ENCODE peak calls at places on chromosome 11, in five cellular contexts. One of them, this sample, is unnamed.

GRCh38 chr11:109708184-109708583 is 286.2 kb downstream of the C11orf87 start:
- DNase-seq in tibial artery: no peak
- DNase-seq in AG09309: no peak
- DNase-seq in lower lobe of right lung: no peak
- DNase-seq in cardiac fibroblast: no peak
- DNase-seq in this sample: no peak

GRCh38 chr11:61587951-61588695 is 7.2 kb upstream of the SYT7 start:
- DNase-seq in lower lobe of right lung: peak
- DNase-seq in tibial artery: no peak
- DNase-seq in cardiac fibroblast: no peak
- DNase-seq in AG09309: no peak
- DNase-seq in this sample: no peak

GRCh38 chr11:11843233-11843632 is 1.5 kb downstream of the USP47 start:
- DNase-seq in tibial artery: no peak
- DNase-seq in lower lobe of right lung: no peak
- DNase-seq in cardiac fibroblast: peak
- DNase-seq in AG09309: peak
- DNase-seq in this sample: peak

GRCh38 chr11:22681281-22681812 is 14.9 kb downstream of the GAS2 start:
- DNase-seq in lower lobe of right lung: no peak
- DNase-seq in tibial artery: no peak
- DNase-seq in AG09309: no peak
- DNase-seq in cardiac fibroblast: no peak
- DNase-seq in this sample: no peak

GRCh38 chr11:85748455-85748891 is 62.5 kb downstream of the SYTL2 start:
- DNase-seq in lower lobe of right lung: no peak
- DNase-seq in tibial artery: no peak
- DNase-seq in AG09309: peak
- DNase-seq in cardiac fibroblast: no peak
- DNase-seq in this sample: no peak

GRCh38 chr11:43644626-43645299 is 35.8 kb upstream of the HSD17B12 start:
- DNase-seq in AG09309: no peak
- DNase-seq in lower lobe of right lung: no peak
- DNase-seq in tibial artery: no peak
- DNase-seq in cardiac fibroblast: peak
- DNase-seq in this sample: peak

GRCh38 chr11:57131080-57131790 is 50.5 kb upstream of the LRRC55 start:
- DNase-seq in cardiac fibroblast: peak
- DNase-seq in AG09309: no peak
- DNase-seq in tibial artery: no peak
- DNase-seq in lower lobe of right lung: no peak
- DNase-seq in this sample: peak

GRCh38 chr11:35347173-35347878 is 72.0 kb downstream of the SLC1A2 start:
- DNase-seq in tibial artery: no peak
- DNase-seq in AG09309: no peak
- DNase-seq in cardiac fibroblast: no peak
- DNase-seq in lower lobe of right lung: no peak
- DNase-seq in this sample: no peak

GRCh38 chr11:45795379-45795778 is 9.6 kb upstream of the SLC35C1 start:
- DNase-seq in tibial artery: peak
- DNase-seq in AG09309: no peak
- DNase-seq in lower lobe of right lung: no peak
- DNase-seq in cardiac fibroblast: no peak
- DNase-seq in this sample: no peak

GRCh38 chr11:114315749-114316368 is 19.7 kb downstream of the NNMT start:
- DNase-seq in tibial artery: no peak
- DNase-seq in AG09309: no peak
- DNase-seq in cardiac fibroblast: peak
- DNase-seq in lower lobe of right lung: peak
- DNase-seq in this sample: peak

GRCh38 chr11:110148775-110149744 is 55.9 kb downstream of the ZC3H12C start:
- DNase-seq in tibial artery: no peak
- DNase-seq in AG09309: peak
- DNase-seq in lower lobe of right lung: no peak
- DNase-seq in cardiac fibroblast: peak
- DNase-seq in this sample: peak

GRCh38 chr11:11538277-11538960 is 83.4 kb downstream of the GALNT18 start:
- DNase-seq in AG09309: no peak
- DNase-seq in cardiac fibroblast: no peak
- DNase-seq in tibial artery: peak
- DNase-seq in lower lobe of right lung: no peak
- DNase-seq in this sample: no peak

GRCh38 chr11:129910360-129910759 is 15.0 kb upstream of the NFRKB start:
- DNase-seq in tibial artery: no peak
- DNase-seq in AG09309: no peak
- DNase-seq in cardiac fibroblast: no peak
- DNase-seq in lower lobe of right lung: no peak
- DNase-seq in this sample: peak

GRCh38 chr11:106471273-106471672 is 393.8 kb downstream of the AASDHPPT start:
- DNase-seq in cardiac fibroblast: peak
- DNase-seq in lower lobe of right lung: no peak
- DNase-seq in AG09309: no peak
- DNase-seq in tibial artery: no peak
- DNase-seq in this sample: peak

GRCh38 chr11:35045219-35045819 is 93.7 kb upstream of the CD44 start:
- DNase-seq in lower lobe of right lung: no peak
- DNase-seq in AG09309: no peak
- DNase-seq in tibial artery: no peak
- DNase-seq in cardiac fibroblast: no peak
- DNase-seq in this sample: no peak

GRCh38 chr11:72373163-72373562 is 61.2 kb downstream of the CLPB start:
- DNase-seq in tibial artery: no peak
- DNase-seq in cardiac fibroblast: no peak
- DNase-seq in AG09309: no peak
- DNase-seq in lower lobe of right lung: peak
- DNase-seq in this sample: no peak

GRCh38 chr11:8748317-8748716 is 65.7 kb downstream of the RPL27A start:
- DNase-seq in AG09309: no peak
- DNase-seq in tibial artery: no peak
- DNase-seq in cardiac fibroblast: no peak
- DNase-seq in lower lobe of right lung: no peak
- DNase-seq in this sample: no peak

GRCh38 chr11:72229336-72229924 is 4.9 kb downstream of the INPPL1 start:
- DNase-seq in lower lobe of right lung: no peak
- DNase-seq in tibial artery: no peak
- DNase-seq in AG09309: no peak
- DNase-seq in cardiac fibroblast: no peak
- DNase-seq in this sample: no peak

GRCh38 chr11:90775573-90776165 is 552.8 kb upstream of the CHORDC1 start:
- DNase-seq in cardiac fibroblast: no peak
- DNase-seq in lower lobe of right lung: no peak
- DNase-seq in tibial artery: no peak
- DNase-seq in AG09309: no peak
- DNase-seq in this sample: no peak

GRCh38 chr11:556857-557256 is 3.7 kb downstream of the LMNTD2 start:
- DNase-seq in cardiac fibroblast: no peak
- DNase-seq in lower lobe of right lung: no peak
- DNase-seq in AG09309: no peak
- DNase-seq in tibial artery: no peak
- DNase-seq in this sample: no peak

GRCh38 chr11:72776844-72777754 is 16.7 kb downstream of the STARD10 start:
- DNase-seq in tibial artery: no peak
- DNase-seq in cardiac fibroblast: no peak
- DNase-seq in AG09309: no peak
- DNase-seq in lower lobe of right lung: peak
- DNase-seq in this sample: no peak

GRCh38 chr11:103608566-103608965 is 427.9 kb upstream of the DDI1 start:
- DNase-seq in AG09309: no peak
- DNase-seq in tibial artery: no peak
- DNase-seq in cardiac fibroblast: peak
- DNase-seq in lower lobe of right lung: no peak
- DNase-seq in this sample: peak

GRCh38 chr11:271316-271715 is 6.9 kb upstream of the NLRP6 start:
- DNase-seq in lower lobe of right lung: no peak
- DNase-seq in tibial artery: no peak
- DNase-seq in AG09309: no peak
- DNase-seq in cardiac fibroblast: no peak
- DNase-seq in this sample: no peak

GRCh38 chr11:35274909-35275807 is 136.2 kb downstream of the CD44 start:
- DNase-seq in cardiac fibroblast: peak
- DNase-seq in AG09309: no peak
- DNase-seq in lower lobe of right lung: peak
- DNase-seq in tibial artery: peak
- DNase-seq in this sample: no peak

GRCh38 chr11:1876361-1877063 is 15.2 kb downstream of the PRR33 start:
- DNase-seq in lower lobe of right lung: peak
- DNase-seq in tibial artery: peak
- DNase-seq in cardiac fibroblast: peak
- DNase-seq in AG09309: no peak
- DNase-seq in this sample: peak

GRCh38 chr11:73650400-73650799 is 4.0 kb downstream of the PLEKHB1 start:
- DNase-seq in AG09309: no peak
- DNase-seq in tibial artery: no peak
- DNase-seq in lower lobe of right lung: no peak
- DNase-seq in cardiac fibroblast: no peak
- DNase-seq in this sample: no peak

GRCh38 chr11:46279393-46280099 is 2.1 kb downstream of the CREB3L1 start:
- DNase-seq in cardiac fibroblast: peak
- DNase-seq in lower lobe of right lung: no peak
- DNase-seq in AG09309: no peak
- DNase-seq in tibial artery: no peak
- DNase-seq in this sample: peak

GRCh38 chr11:68509105-68509504 is 48.6 kb downstream of the PPP6R3 start:
- DNase-seq in AG09309: peak
- DNase-seq in cardiac fibroblast: peak
- DNase-seq in lower lobe of right lung: no peak
- DNase-seq in tibial artery: no peak
- DNase-seq in this sample: no peak

GRCh38 chr11:34134765-34135164 is 29.3 kb downstream of the NAT10 start:
- DNase-seq in lower lobe of right lung: no peak
- DNase-seq in tibial artery: no peak
- DNase-seq in cardiac fibroblast: no peak
- DNase-seq in AG09309: no peak
- DNase-seq in this sample: no peak

GRCh38 chr11:89405629-89406028 is 85.5 kb downstream of the NOX4 start:
- DNase-seq in AG09309: no peak
- DNase-seq in cardiac fibroblast: peak
- DNase-seq in tibial artery: no peak
- DNase-seq in lower lobe of right lung: no peak
- DNase-seq in this sample: peak

GRCh38 chr11:92550411-92550810 is 325.8 kb downstream of the FAT3 start:
- DNase-seq in cardiac fibroblast: no peak
- DNase-seq in lower lobe of right lung: no peak
- DNase-seq in AG09309: no peak
- DNase-seq in tibial artery: no peak
- DNase-seq in this sample: no peak

GRCh38 chr11:26556582-26556981 is 15.5 kb downstream of the MUC15 start:
- DNase-seq in lower lobe of right lung: no peak
- DNase-seq in AG09309: no peak
- DNase-seq in cardiac fibroblast: no peak
- DNase-seq in tibial artery: no peak
- DNase-seq in this sample: no peak

GRCh38 chr11:8477680-8478079 is 116.3 kb downstream of the STK33 start:
- DNase-seq in cardiac fibroblast: no peak
- DNase-seq in lower lobe of right lung: no peak
- DNase-seq in AG09309: no peak
- DNase-seq in tibial artery: no peak
- DNase-seq in this sample: no peak

GRCh38 chr11:126115253-126115540 is 52.5 kb upstream of the CDON start:
- DNase-seq in tibial artery: peak
- DNase-seq in AG09309: no peak
- DNase-seq in lower lobe of right lung: peak
- DNase-seq in cardiac fibroblast: peak
- DNase-seq in this sample: no peak
- H3K4me3 ChIP-seq in tibial artery: no peak
- H3K4me3 ChIP-seq in AG09309: no peak
- H3K4me3 ChIP-seq in lower lobe of right lung: no peak
- H3K4me3 ChIP-seq in cardiac fibroblast: no peak
- H3K4me3 ChIP-seq in this sample: no peak

GRCh38 chr11:112355726-112356125 is 95.1 kb upstream of the PLET1 start:
- DNase-seq in tibial artery: no peak
- DNase-seq in AG09309: no peak
- DNase-seq in cardiac fibroblast: peak
- DNase-seq in lower lobe of right lung: peak
- DNase-seq in this sample: peak
- TF ChIP-seq CTCF in tibial artery: no peak
- TF ChIP-seq CTCF in AG09309: peak
- TF ChIP-seq CTCF in cardiac fibroblast: peak
- TF ChIP-seq CTCF in lower lobe of right lung: peak
- TF ChIP-seq CTCF in this sample: peak

GRCh38 chr11:70466154-70466553 is 67.8 kb downstream of the CTTN start:
- DNase-seq in tibial artery: no peak
- DNase-seq in cardiac fibroblast: peak
- DNase-seq in AG09309: no peak
- DNase-seq in lower lobe of right lung: no peak
- DNase-seq in this sample: peak

GRCh38 chr11:70463478-70464255 is 65.3 kb downstream of the CTTN start:
- DNase-seq in lower lobe of right lung: no peak
- DNase-seq in tibial artery: no peak
- DNase-seq in AG09309: no peak
- DNase-seq in cardiac fibroblast: no peak
- DNase-seq in this sample: no peak

GRCh38 chr11:70466596-70466995 is 68.3 kb downstream of the CTTN start:
- DNase-seq in AG09309: no peak
- DNase-seq in lower lobe of right lung: no peak
- DNase-seq in cardiac fibroblast: no peak
- DNase-seq in tibial artery: no peak
- DNase-seq in this sample: no peak

GRCh38 chr11:70462818-70463477 is 64.6 kb downstream of the CTTN start:
- DNase-seq in tibial artery: no peak
- DNase-seq in AG09309: no peak
- DNase-seq in cardiac fibroblast: no peak
- DNase-seq in lower lobe of right lung: no peak
- DNase-seq in this sample: no peak

DNA sequence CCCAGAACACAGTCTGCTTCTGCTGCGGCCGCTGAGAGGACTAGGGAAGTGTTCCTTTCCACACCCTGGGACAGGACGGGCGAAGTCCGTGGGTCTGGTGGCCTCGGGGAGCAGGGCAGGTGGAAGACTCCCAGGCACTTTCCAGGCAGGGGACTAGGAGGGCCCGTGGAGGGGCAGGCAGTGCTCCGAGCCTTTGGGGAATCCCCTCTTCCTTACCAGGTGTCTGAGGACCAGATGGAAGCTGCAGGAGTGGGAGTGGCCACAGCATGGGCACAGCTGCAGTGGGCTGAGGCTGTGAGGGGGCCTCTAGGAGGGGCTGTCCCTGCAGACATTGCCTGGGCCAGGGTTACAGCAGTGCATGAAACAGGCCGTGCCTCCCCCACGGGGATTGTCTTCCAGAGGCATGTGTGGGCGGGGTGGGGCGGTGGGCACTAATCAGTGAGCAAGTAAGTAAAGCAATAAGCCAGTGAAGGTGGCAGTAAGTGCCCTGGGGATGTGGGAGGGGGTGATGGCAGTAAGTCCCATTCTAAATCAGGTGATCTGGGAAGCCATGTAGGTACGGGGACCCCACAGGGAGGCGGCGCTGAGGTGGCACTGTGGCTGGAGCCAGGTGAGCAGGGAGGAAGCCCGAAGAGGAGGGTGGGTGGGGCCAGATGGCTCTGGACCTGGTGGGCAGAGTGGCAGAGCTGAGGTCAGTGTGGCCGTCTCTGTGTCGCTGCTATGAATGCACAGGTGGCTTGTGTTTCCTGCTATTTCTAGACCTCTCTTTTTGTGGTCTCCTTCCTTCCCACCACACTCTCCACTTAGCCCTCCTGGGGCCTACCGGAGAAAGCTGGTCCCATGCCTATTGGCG is 66.4 kb downstream of the CTTN start:
- DNase-seq in tibial artery: no peak
- DNase-seq in cardiac fibroblast: no peak
- DNase-seq in AG09309: no peak
- DNase-seq in lower lobe of right lung: no peak
- DNase-seq in this sample: no peak
- H3K4me3 ChIP-seq in tibial artery: no peak
- H3K4me3 ChIP-seq in cardiac fibroblast: no peak
- H3K4me3 ChIP-seq in AG09309: no peak
- H3K4me3 ChIP-seq in lower lobe of right lung: no peak
- H3K4me3 ChIP-seq in this sample: no peak

GRCh38 chr11:128467610-128468041 is 119.7 kb downstream of the ETS1 start:
- DNase-seq in AG09309: peak
- DNase-seq in cardiac fibroblast: peak
- DNase-seq in tibial artery: peak
- DNase-seq in lower lobe of right lung: no peak
- DNase-seq in this sample: peak
- TF ChIP-seq CTCF in AG09309: peak
- TF ChIP-seq CTCF in cardiac fibroblast: peak
- TF ChIP-seq CTCF in tibial artery: no peak
- TF ChIP-seq CTCF in lower lobe of right lung: no peak
- TF ChIP-seq CTCF in this sample: peak